ENCODE peak calls at places on chromosomes 12 and 14, in nine cellular contexts. Z, R, G, O, Q, T, W, J and X are unnamed samples.

GRCh38 chr14:68295316-68295816 is 475.8 kb downstream of the RAD51B start:
- DNase-seq in Z (no peak), R (peak; percentile 77), G (peak; percentile 31), O (no peak), Q (no peak), T (peak; percentile 24), W (peak; percentile 58), J (no peak), X (peak; percentile 45)

GRCh38 chr12:67068773-67069450 is 200.2 kb upstream of the CAND1 start:
- DNase-seq in Z (no peak), R (peak; percentile 27), G (peak; percentile 64), O (no peak), Q (no peak), T (peak; percentile 46), W (peak; percentile 52), J (peak; percentile 83), X (peak; percentile 67)

GRCh38 chr14:49962616-49963015 is 69.7 kb downstream of the ARF6 start:
- DNase-seq in Z (no peak), R (no peak), G (peak; percentile 75), O (no peak), Q (no peak), T (no peak), W (no peak), J (peak; percentile 96), X (no peak)

GRCh38 chr12:32032205-32032810 is 73.1 kb downstream of the RESF1 start:
- DNase-seq in Z (no peak), R (no peak), G (no peak), O (no peak), Q (no peak), T (peak; percentile 37), W (no peak), J (no peak), X (no peak)

GRCh38 chr12:124774054-124774461 is 89.6 kb downstream of the SCARB1 start:
- DNase-seq in Z (no peak), R (no peak), G (no peak), O (no peak), Q (no peak), T (peak; percentile 36), W (no peak), J (no peak), X (no peak)

GRCh38 chr12:6310771-6311610 is 509 bp downstream of the PLEKHG6 start:
- DNase-seq in Z (no peak), R (no peak), G (no peak), O (no peak), Q (no peak), T (no peak), W (no peak), J (no peak), X (peak; percentile 81)

GRCh38 chr14:81172353-81172752 is 48.4 kb downstream of the GTF2A1 start:
- DNase-seq in Z (no peak), R (no peak), G (no peak), O (no peak), Q (no peak), T (no peak), W (no peak), J (no peak), X (no peak)

GRCh38 chr12:132638541-132639408 is 20.2 kb downstream of the P2RX2 start:
- DNase-seq in Z (no peak), R (no peak), G (no peak), O (no peak), Q (no peak), T (peak; percentile 69), W (peak; percentile 75), J (peak; percentile 26), X (no peak)

DNA sequence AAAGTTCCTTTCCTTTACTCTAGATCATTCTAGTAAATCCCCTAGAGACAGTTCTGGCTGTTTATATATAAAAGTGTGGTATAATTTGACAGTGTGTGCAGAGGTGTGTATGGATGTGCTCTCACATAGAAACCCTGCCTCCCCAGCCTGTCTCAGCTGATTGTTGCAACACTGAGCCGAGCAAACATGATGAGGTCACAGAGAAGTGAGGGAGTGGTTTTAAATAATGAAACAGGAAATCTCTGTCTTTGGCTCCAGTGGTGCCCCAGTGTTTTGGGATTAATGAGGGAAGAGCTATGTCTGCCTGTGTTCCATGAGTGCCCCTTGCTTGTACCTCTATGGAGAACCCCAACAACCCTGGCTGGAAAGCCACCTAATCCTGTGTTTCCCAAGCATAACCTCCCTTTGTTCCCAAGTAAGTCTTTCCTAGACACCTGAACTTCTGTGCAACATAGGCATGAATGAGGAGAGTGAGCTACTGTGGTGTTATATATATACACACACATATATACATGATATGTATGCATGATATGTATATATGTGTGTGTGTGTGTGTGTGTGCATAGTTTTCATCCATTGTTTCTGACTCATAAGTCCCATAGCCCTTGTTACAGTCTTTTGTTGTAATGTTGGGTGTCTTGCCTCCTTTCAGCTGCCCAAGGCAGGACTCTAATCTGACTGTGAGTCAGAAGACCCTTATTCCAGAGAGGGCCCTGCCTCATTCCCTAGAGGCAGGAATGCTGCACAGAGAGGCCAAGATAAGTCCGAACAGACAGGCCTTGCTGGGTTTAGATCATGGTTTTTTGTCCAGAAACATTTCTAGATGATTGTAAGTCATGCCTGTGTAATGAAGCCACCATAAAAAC is 18.0 kb downstream of the TRAF3 start:
- DNase-seq in Z (no peak), R (no peak), G (peak; percentile 70), O (no peak), Q (peak; percentile 28), T (peak; percentile 95), W (no peak), J (peak; percentile 83), X (peak; percentile 54)
- H3K27ac ChIP-seq in Z (peak overlapping the region; percentile 15), R (no peak overlapping the region), G (peak overlapping the region; percentile 39), O (no peak overlapping the region), Q (no peak overlapping the region), T (peak overlapping the region; percentile 73), W (no peak overlapping the region), J (peak overlapping the region; percentile 75), X (peak overlapping the region; percentile 65)

GRCh38 chr14:92953526-92953925 is 30.6 kb downstream of the CHGA start:
- DNase-seq in Z (no peak), R (no peak), G (no peak), O (no peak), Q (no peak), T (no peak), W (no peak), J (no peak), X (no peak)

GRCh38 chr14:92950773-92951172 is 27.8 kb downstream of the CHGA start:
- DNase-seq in Z (no peak), R (no peak), G (no peak), O (no peak), Q (no peak), T (no peak), W (no peak), J (no peak), X (no peak)

GRCh38 chr14:92952497-92953298 is 29.7 kb downstream of the CHGA start:
- DNase-seq in Z (no peak), R (no peak), G (no peak), O (peak; percentile 86), Q (no peak), T (no peak), W (no peak), J (no peak), X (no peak)

GRCh38 chr14:92951261-92951660 is 28.3 kb downstream of the CHGA start:
- DNase-seq in Z (no peak), R (no peak), G (no peak), O (no peak), Q (no peak), T (no peak), W (no peak), J (no peak), X (peak; percentile 51)

DNA sequence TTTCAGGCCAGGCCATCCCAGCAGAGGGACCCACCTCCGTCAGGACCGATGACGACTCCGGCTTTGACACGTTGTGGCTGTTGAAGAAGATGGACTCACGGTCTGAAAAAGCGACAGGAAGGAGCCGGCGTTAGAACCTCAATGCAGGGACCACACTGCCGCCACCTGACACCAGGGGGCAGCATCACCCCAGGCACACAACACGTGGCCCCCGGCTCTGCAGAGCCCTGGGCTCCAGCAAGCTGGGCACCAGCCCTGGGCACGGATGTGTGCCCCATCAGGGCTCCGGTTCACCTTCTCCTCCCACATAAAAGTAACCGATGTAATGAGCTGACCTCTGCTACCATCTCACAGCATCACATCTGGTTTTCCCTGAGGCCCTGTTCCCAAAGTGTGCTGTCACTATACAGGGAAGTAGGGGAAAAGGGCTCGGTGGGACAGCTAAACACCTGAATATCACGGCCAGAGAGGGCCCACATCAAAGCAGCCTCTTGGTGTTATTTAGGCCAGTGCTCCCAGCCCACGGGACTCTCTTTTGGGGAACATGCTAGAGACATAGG is 29.0 kb downstream of the CHGA start:
- DNase-seq in Z (peak; percentile 74), R (peak; percentile 80), G (peak; percentile 84), O (peak; percentile 82), Q (peak; percentile 61), T (peak; percentile 58), W (peak; percentile 87), J (peak; percentile 40), X (peak; percentile 79)
- H3K27ac ChIP-seq in Z (no peak overlapping the region), R (no peak overlapping the region), G (no peak overlapping the region), O (peak overlapping the region; percentile 53), Q (no peak overlapping the region), T (no peak overlapping the region), W (no peak overlapping the region), J (no peak overlapping the region), X (no peak overlapping the region)

GRCh38 chr12:118237908-118238307 is 102.0 kb downstream of the PEBP1 start:
- DNase-seq in Z (no peak), R (no peak), G (no peak), O (no peak), Q (no peak), T (peak; percentile 15), W (no peak), J (peak; percentile 83), X (no peak)

GRCh38 chr12:118237053-118237665 is 101.2 kb downstream of the PEBP1 start:
- DNase-seq in Z (no peak), R (no peak), G (no peak), O (no peak), Q (no peak), T (no peak), W (no peak), J (no peak), X (no peak)

DNA sequence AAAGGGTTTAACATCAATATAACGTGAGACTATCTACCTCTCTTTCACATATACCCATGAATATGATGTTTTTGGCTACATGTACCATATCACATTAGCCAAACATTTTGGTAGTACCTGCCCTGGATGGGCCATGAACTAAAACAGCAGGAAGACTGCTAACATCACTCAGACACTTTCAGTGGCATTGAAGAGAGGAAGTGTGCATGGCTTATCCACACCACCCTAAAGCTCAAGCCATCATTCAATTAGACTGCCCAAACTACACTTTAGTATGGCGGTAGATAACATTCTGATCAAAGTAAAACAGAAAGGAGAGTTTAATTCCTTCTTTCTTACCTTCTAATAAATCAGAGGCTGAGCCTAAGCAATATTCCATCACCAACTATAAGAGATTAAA is 103.0 kb downstream of the PEBP1 start:
- DNase-seq in Z (no peak), R (no peak), G (no peak), O (no peak), Q (no peak), T (no peak), W (no peak), J (no peak), X (no peak)
- H3K27ac ChIP-seq in Z (no peak overlapping the region), R (no peak overlapping the region), G (no peak overlapping the region), O (no peak overlapping the region), Q (no peak overlapping the region), T (no peak overlapping the region), W (no peak overlapping the region), J (no peak overlapping the region), X (no peak overlapping the region)

GRCh38 chr12:122843472-122843871 is 8.2 kb downstream of the HIP1R start:
- DNase-seq in Z (no peak), R (no peak), G (no peak), O (no peak), Q (no peak), T (no peak), W (peak; percentile 33), J (no peak), X (no peak)

GRCh38 chr12:122840580-122841513 is 5.6 kb downstream of the HIP1R start:
- DNase-seq in Z (no peak), R (no peak), G (no peak), O (no peak), Q (no peak), T (no peak), W (no peak), J (peak; percentile 81), X (no peak)

GRCh38 chr12:122841544-122842321 is 6.5 kb downstream of the HIP1R start:
- DNase-seq in Z (no peak), R (no peak), G (no peak), O (peak; percentile 64), Q (no peak), T (peak; percentile 84), W (no peak), J (peak; percentile 57), X (no peak)

GRCh38 chr12:122844366-122844971 is 9.2 kb downstream of the HIP1R start:
- DNase-seq in Z (no peak), R (no peak), G (no peak), O (no peak), Q (no peak), T (no peak), W (peak; percentile 19), J (no peak), X (no peak)

DNA sequence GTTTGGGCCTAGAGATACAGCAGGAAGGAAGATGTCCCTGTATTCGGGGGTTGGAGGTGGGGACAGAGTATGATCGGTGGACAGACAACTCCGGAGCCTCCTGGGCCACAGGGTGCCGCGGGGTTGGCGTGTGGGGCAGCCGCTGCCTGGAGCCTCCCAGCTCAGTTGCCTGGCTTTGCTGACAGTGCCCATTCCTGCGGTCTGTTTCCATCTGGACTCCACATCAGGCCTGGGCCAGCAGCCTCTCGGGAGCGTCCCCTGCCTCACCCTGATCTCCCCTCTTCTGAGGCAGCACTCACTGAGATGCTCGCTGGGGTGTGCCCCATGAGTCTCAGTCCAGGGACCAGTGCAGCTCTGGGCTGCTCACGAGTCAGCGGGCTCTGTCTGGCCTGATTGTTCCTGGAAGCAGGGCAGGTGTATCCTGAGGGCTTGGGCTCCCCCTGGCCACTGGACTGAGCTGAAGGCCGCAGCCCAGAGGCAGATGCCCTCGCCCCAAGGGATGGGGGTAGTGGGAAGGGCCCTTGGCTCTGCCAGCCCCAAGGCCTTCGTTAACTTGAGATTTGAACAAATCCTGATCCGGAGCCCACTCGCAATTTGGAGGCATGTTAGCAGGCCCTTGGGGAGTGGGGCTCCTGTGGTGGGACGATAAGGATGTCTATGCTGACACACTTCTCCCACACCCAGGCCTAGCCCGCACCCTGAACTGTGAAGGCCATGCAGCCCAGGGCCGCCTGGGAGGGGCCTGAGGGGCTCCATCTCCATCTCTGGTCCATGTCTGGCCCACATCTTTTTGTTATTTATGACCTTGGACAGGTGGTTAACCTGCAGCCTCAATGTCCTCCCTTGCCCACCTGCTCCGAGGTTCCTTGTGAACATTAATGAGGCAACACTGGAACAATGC is 7.5 kb downstream of the HIP1R start:
- DNase-seq in Z (no peak), R (no peak), G (no peak), O (peak; percentile 66), Q (no peak), T (no peak), W (no peak), J (no peak), X (no peak)
- H3K27ac ChIP-seq in Z (no peak overlapping the region), R (no peak overlapping the region), G (no peak overlapping the region), O (no peak overlapping the region), Q (no peak overlapping the region), T (peak overlapping the region; percentile 73), W (no peak overlapping the region), J (peak overlapping the region; percentile 55), X (peak overlapping the region; percentile 88)